ENCODE peak calls at places on chromosomes 11 and 22, in ten cellular contexts. C, W, Z, G, B, N, S, O, D and V are unnamed samples.

GRCh38 chr11:15113381-15113780 is 1.3 kb upstream of the INSC start:
- DNase-seq in Z (no peak), C (no peak), D (no peak), N (no peak), W (no peak), O (no peak), G (no peak), B (no peak), S (no peak), V (no peak)

GRCh38 chr22:23268877-23269276 is 88.6 kb downstream of the BCR start:
- DNase-seq in W (no peak), D (no peak), O (no peak), G (no peak), S (no peak), B (no peak), Z (no peak), C (no peak), N (no peak), V (no peak)

GRCh38 chr11:2366271-2366670 is 10.8 kb upstream of the CD81 start:
- DNase-seq in C (no peak), G (no peak), B (no peak), S (no peak), N (no peak), W (no peak), D (no peak), Z (no peak), O (no peak), V (no peak)

GRCh38 chr22:45242778-45243191 is 2.1 kb upstream of the KIAA0930 start:
- DNase-seq in W (no peak), D (no peak), S (peak), Z (no peak), C (no peak), N (no peak), G (no peak), B (peak), O (peak), V (peak)

GRCh38 chr11:102924851-102925380 is 30.6 kb downstream of the MMP13 start:
- DNase-seq in Z (no peak), D (peak), S (no peak), O (no peak), B (no peak), N (no peak), C (no peak), G (no peak), W (no peak), V (no peak)

GRCh38 chr11:110621826-110622225 is 90.4 kb downstream of the ARHGAP20 start:
- DNase-seq in Z (no peak), G (no peak), N (peak), O (no peak), C (no peak), D (no peak), W (no peak), B (no peak), S (no peak), V (no peak)

GRCh38 chr22:38298312-38299000 is 18.8 kb downstream of the CSNK1E start:
- DNase-seq in D (peak), B (peak), W (no peak), S (peak), Z (peak), N (peak), C (no peak), O (no peak), G (peak), V (peak)

GRCh38 chr11:86940122-86940777 is 14.9 kb downstream of the FZD4 start:
- DNase-seq in D (no peak), G (no peak), S (peak), O (peak), B (peak), W (peak), Z (no peak), N (peak), C (no peak), V (no peak)

GRCh38 chr22:50447576-50448551 is 27.0 kb downstream of the SBF1 start:
- DNase-seq in B (no peak), C (no peak), G (no peak), W (no peak), D (no peak), N (no peak), O (no peak), S (no peak), Z (no peak), V (no peak)

GRCh38 chr11:78460468-78460867 is 42.8 kb upstream of the GAB2 start:
- DNase-seq in C (no peak), S (peak), D (peak), Z (no peak), B (no peak), G (no peak), O (peak), N (peak), W (no peak), V (no peak)

GRCh38 chr11:19774329-19774728 is 61.7 kb downstream of the NAV2 start:
- DNase-seq in D (no peak), Z (no peak), N (no peak), G (no peak), O (no peak), B (no peak), S (no peak), W (no peak), C (no peak), V (no peak)

GRCh38 chr11:1830119-1830499 is 4.7 kb upstream of the SYT8 start:
- DNase-seq in Z (no peak), O (no peak), N (no peak), W (no peak), D (no peak), C (no peak), S (peak), B (peak), G (no peak), V (peak)

GRCh38 chr11:92702771-92703170 is 266.7 kb upstream of the MTNR1B start:
- DNase-seq in N (peak), S (peak), C (no peak), W (no peak), G (no peak), D (peak), B (peak), O (no peak), Z (no peak), V (no peak)

GRCh38 chr22:30282616-30283046 is 6.7 kb downstream of the CASTOR1 start:
- DNase-seq in B (no peak), G (no peak), W (no peak), D (no peak), O (no peak), N (no peak), C (no peak), S (no peak), Z (no peak), V (no peak)

GRCh38 chr11:704799-705645 is 1.0 kb upstream of the EPS8L2 start:
- DNase-seq in Z (no peak), O (no peak), B (no peak), N (no peak), S (peak), G (peak), C (no peak), W (no peak), D (no peak), V (peak)

GRCh38 chr11:113778111-113778910 is 1.3 kb upstream of the CLDN25 start:
- DNase-seq in S (peak), G (peak), D (peak), O (peak), W (peak), Z (no peak), B (peak), N (peak), C (no peak), V (peak)

GRCh38 chr11:123086315-123086714 is 24.4 kb upstream of the HSPA8 start:
- DNase-seq in B (no peak), D (no peak), W (peak), Z (no peak), G (no peak), O (no peak), S (no peak), N (no peak), C (no peak), V (no peak)

GRCh38 chr11:96014234-96014633 is 90.3 kb upstream of the MTMR2 start:
- DNase-seq in C (no peak), W (no peak), N (peak), D (peak), Z (no peak), B (peak), S (peak), G (no peak), O (no peak), V (peak)

GRCh38 chr11:86726118-86726748 is 53.8 kb upstream of the ME3 start:
- DNase-seq in C (no peak), W (no peak), G (no peak), D (no peak), B (no peak), Z (no peak), S (peak), O (no peak), N (peak), V (no peak)

GRCh38 chr11:86632499-86633269 is 39.7 kb downstream of the ME3 start:
- DNase-seq in W (peak), B (peak), N (peak), G (peak), D (peak), C (peak), O (peak), S (peak), Z (peak), V (peak)

GRCh38 chr22:27462190-27462589 is 339.4 kb downstream of the MN1 start:
- DNase-seq in N (no peak), C (no peak), W (no peak), G (peak), Z (no peak), S (no peak), B (no peak), D (no peak), O (no peak), V (peak)

GRCh38 chr11:128021304-128022006 is 565.9 kb downstream of the ETS1 start:
- DNase-seq in D (peak), B (peak), O (no peak), G (peak), N (no peak), W (peak), S (peak), Z (peak), C (no peak), V (no peak)

GRCh38 chr11:74019860-74020259 is 11.0 kb upstream of the UCP3 start:
- DNase-seq in G (no peak), S (peak), D (no peak), C (no peak), Z (no peak), B (peak), W (no peak), O (no peak), N (peak), V (no peak)

GRCh38 chr11:96960926-96961325 is 571.1 kb downstream of the JRKL start:
- DNase-seq in D (no peak), O (no peak), W (no peak), N (no peak), Z (no peak), C (no peak), B (no peak), S (no peak), G (no peak), V (no peak)

GRCh38 chr11:77602385-77603105 is 12.8 kb downstream of the AQP11 start:
- DNase-seq in C (no peak), W (peak), N (peak), Z (no peak), D (peak), G (no peak), O (peak), B (peak), S (peak), V (no peak)

GRCh38 chr11:126062679-126063509 is at the start of gene CDON:
- DNase-seq in W (peak), D (peak), O (peak), Z (peak), G (peak), C (peak), B (peak), S (peak), N (peak), V (peak)

GRCh38 chr11:61891331-61892084 is at the start of gene FADS3:
- DNase-seq in C (peak), S (peak), D (peak), N (peak), Z (peak), G (peak), B (peak), O (peak), W (peak), V (peak)

GRCh38 chr11:119797736-119798135 is 68.7 kb upstream of the NECTIN1 start:
- DNase-seq in O (no peak), Z (peak), G (no peak), B (no peak), S (no peak), N (no peak), D (no peak), W (no peak), C (no peak), V (no peak)

GRCh38 chr22:38712496-38713207 is 6.9 kb downstream of the GTPBP1 start:
- DNase-seq in S (no peak), O (no peak), Z (no peak), G (no peak), B (no peak), C (no peak), D (no peak), N (no peak), W (peak), V (no peak)

GRCh38 chr11:131906963-131907362 is 536.5 kb downstream of the NTM start:
- DNase-seq in S (no peak), G (peak), C (no peak), W (no peak), O (no peak), N (no peak), Z (no peak), D (no peak), B (peak), V (no peak)

GRCh38 chr11:60978546-60979380 is 7.3 kb downstream of the CD6 start:
- DNase-seq in S (peak), N (no peak), O (no peak), G (peak), C (no peak), B (no peak), D (no peak), Z (no peak), W (no peak), V (no peak)

GRCh38 chr11:106695506-106695905 is 322.8 kb downstream of the GUCY1A2 start:
- DNase-seq in O (no peak), Z (no peak), W (no peak), B (peak), C (no peak), D (peak), S (peak), N (peak), G (no peak), V (no peak)

GRCh38 chr22:46929046-46929688 is 166.7 kb downstream of the TBC1D22A start:
- DNase-seq in C (no peak), G (no peak), Z (no peak), S (no peak), N (peak), O (no peak), B (no peak), W (no peak), D (no peak), V (no peak)

GRCh38 chr11:114366331-114367243 is 33.7 kb downstream of the C11orf71 start:
- DNase-seq in W (no peak), Z (no peak), B (peak), S (peak), D (peak), O (peak), N (peak), G (no peak), C (no peak), V (no peak)

GRCh38 chr11:77287615-77288273 is 13.7 kb downstream of the GDPD4 start:
- DNase-seq in D (peak), O (no peak), Z (no peak), G (no peak), W (no peak), S (peak), B (peak), C (no peak), N (peak), V (no peak)

GRCh38 chr11:10858505-10859360 is 880 bp upstream of the ZBED5 start:
- DNase-seq in S (peak), N (peak), C (peak), Z (peak), W (peak), D (peak), G (peak), O (peak), B (no peak), V (peak)

GRCh38 chr11:60954421-60954820 is 2.4 kb upstream of the SLC15A3 start:
- DNase-seq in O (no peak), S (no peak), G (no peak), N (no peak), W (no peak), D (no peak), Z (no peak), B (no peak), C (no peak), V (no peak)

GRCh38 chr11:126701555-126701897 is 299.0 kb downstream of the KIRREL3 start:
- DNase-seq in Z (no peak), B (no peak), S (no peak), O (no peak), W (no peak), C (no peak), D (no peak), N (no peak), G (no peak), V (no peak)

GRCh38 chr11:9639985-9640384 is 23.9 kb upstream of the SWAP70 start:
- DNase-seq in B (peak), O (no peak), S (no peak), N (no peak), D (no peak), G (no peak), W (no peak), C (no peak), Z (no peak), V (peak)

DNA sequence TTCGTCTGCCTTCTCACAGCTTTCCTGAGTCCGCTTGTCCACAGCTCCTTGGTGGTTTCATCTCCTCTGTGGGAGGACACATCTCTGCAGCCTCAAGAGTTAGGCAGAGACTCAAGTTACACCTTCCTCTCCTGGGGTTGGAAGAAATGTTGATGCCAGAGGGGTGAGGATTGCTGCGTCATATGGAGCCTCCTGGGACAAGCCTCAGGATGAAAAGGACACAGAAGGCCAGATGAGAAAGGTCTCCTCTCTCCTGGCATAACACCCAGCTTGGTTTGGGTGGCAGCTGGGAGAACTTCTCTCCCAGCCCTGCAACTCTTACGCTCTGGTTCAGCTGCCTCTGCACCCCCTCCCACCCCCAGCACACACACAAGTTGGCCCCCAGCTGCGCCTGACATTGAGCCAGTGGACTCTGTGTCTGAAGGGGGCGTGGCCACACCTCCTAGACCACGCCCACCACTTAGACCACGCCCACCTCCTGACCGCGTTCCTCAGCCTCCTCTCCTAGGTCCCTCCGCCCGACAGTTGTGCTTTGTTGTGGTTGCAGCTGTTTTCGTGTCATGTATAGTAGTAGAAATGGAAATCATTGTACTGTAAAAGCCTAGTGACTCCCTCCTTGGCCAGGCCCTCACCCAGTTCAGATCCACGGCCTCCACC is 11.7 kb downstream of the RASD2 start:
- DNase-seq in B (peak), S (no peak), Z (peak), W (peak), C (no peak), O (peak), D (no peak), N (no peak), G (peak), V (peak)
- TF ChIP-seq CTCF in B (no peak), S (no peak), Z (no peak), W (no peak), C (no peak), O (no peak), D (no peak), N (no peak), G (no peak), V (no peak)

DNA sequence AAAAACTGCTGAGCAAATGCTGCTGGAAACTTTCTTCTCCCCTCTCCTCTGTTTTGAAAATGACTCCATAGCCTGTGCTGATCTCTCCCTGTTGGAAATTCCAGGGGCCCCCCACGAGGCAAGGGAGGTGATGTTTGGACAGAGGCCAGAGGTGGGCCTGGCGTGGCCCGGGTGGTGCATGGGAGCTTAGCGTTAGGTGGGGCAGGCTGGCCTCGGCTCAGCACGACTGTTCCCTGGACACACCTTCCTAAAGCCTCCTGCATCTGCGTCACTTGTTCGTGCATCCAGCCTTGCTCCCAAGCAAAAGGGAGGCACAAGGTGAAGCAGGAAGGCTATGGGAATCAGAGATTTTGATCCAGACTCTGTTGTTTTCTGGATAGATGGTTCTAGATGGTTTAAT is 135.2 kb downstream of the CEP164 start:
- DNase-seq in G (no peak), D (no peak), C (no peak), S (no peak), O (no peak), W (no peak), N (no peak), Z (no peak), B (no peak), V (no peak)
- TF ChIP-seq CTCF in G (no peak), D (no peak), C (no peak), S (no peak), O (no peak), W (no peak), N (no peak), Z (no peak), B (no peak), V (no peak)

DNA sequence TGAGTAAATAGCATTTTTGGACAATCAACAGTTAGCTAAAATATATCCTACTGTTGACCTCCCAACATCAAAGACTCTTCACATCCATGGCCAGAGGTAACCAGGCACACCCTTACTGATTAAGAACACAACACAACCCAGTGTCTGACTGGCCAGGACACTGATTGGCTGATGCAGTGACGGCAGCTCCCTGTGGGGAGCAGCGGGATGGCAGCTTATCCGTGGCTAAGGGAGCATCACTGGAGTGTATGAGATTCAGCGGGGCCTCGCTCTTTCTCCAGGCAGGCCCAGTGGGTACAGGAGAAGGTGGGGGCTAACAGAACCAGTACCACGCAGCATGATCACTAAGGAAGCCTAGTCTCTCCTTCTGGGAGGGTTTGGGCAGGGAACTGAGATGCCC is 10.3 kb upstream of the IL2RB start:
- DNase-seq in B (no peak), W (no peak), O (no peak), G (no peak), S (no peak), Z (no peak), D (no peak), C (no peak), N (no peak), V (no peak)
- TF ChIP-seq CTCF in B (no peak), W (no peak), O (no peak), G (no peak), S (peak), Z (no peak), D (peak), C (no peak), N (no peak), V (no peak)

GRCh38 chr11:27701262-27702105 is 1.2 kb upstream of the BDNF start:
- DNase-seq in S (no peak), N (peak), C (no peak), D (peak), O (peak), G (peak), Z (no peak), B (peak), W (peak), V (peak)
- TF ChIP-seq CTCF in S (peak), N (peak), C (peak), D (peak), O (peak), G (peak), Z (no peak), B (peak), W (peak), V (no peak)